ENCODE peak calls at places on chromosome 18, in nine cellular contexts. X is A549, K is K562, S is PC-3, U is GM06990, T is cardiac muscle cell, I is right cardiac atrium, V is aorta, E is body of pancreas. L is an unnamed sample.

GRCh38 chr18:62880034-62880433 is 164.7 kb downstream of the PHLPP1 start:
- DNase-seq in X (no peak), K (no peak), S (no peak), U (no peak), T (no peak), I (no peak), V (no peak), E (no peak), L (no peak)

GRCh38 chr18:13237073-13237472 is 18.5 kb downstream of the LDLRAD4 start:
- DNase-seq in X (no peak), K (no peak), S (no peak), U (no peak), T (no peak), I (no peak), V (peak; percentile 42), E (no peak), L (no peak)

GRCh38 chr18:46893360-46893759 is 23.9 kb downstream of the PIAS2 start:
- DNase-seq in X (no peak), K (no peak), S (no peak), U (no peak), T (no peak), I (no peak), V (no peak), E (no peak), L (no peak)

GRCh38 chr18:22703883-22704626 is 229.1 kb upstream of the RBBP8 start:
- DNase-seq in X (peak; percentile 60), K (peak; percentile 79), S (peak; percentile 70), U (no peak), T (peak; percentile 66), I (no peak), V (no peak), E (peak; percentile 22), L (no peak)

GRCh38 chr18:3057526-3057925 is 44.6 kb upstream of the LPIN2 start:
- DNase-seq in X (no peak), K (no peak), S (no peak), U (no peak), T (no peak), I (no peak), V (no peak), E (no peak), L (no peak)

GRCh38 chr18:8623549-8624106 is 14.4 kb downstream of the RAB12 start:
- DNase-seq in X (no peak), K (no peak), S (no peak), U (peak; percentile 43), T (no peak), I (peak; percentile 72), V (no peak), E (no peak), L (no peak)

GRCh38 chr18:46705521-46705920 is 48.5 kb upstream of the LOXHD1 start:
- DNase-seq in X (no peak), K (no peak), S (no peak), U (no peak), T (peak; percentile 49), I (no peak), V (no peak), E (no peak), L (no peak)

GRCh38 chr18:25503567-25504081 is 151.7 kb upstream of the ZNF521 start:
- DNase-seq in X (peak; percentile 27), K (no peak), S (peak; percentile 42), U (no peak), T (peak; percentile 55), I (peak; percentile 74), V (peak; percentile 75), E (peak; percentile 24), L (peak; percentile 28)

GRCh38 chr18:51051105-51051712 is 21.2 kb downstream of the SMAD4 start:
- DNase-seq in X (peak; percentile 38), K (peak; percentile 20), S (peak; percentile 46), U (no peak), T (peak; percentile 66), I (no peak), V (no peak), E (no peak), L (peak; percentile 26)

DNA sequence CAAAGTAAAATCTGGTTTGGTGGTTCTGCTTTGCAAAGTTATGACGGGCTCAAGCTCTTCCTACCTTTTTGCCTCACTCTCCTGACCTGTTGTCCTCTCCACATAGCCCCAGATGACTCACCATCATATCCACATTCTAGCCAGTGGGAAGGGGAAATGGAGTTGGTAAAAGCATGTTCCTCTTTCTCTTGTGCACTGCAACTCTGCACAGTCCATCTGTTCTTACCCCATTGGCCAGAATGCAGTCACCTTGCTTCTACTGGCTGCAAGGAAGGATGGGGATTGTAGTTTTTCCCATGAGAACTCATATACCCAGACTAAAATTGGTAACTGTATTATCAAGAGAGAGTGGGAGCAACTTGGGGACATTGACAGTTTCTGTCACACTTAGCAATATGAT is 50.4 kb upstream of the SMIM21 start:
- DNase-seq in X (no peak), K (no peak), S (peak; percentile 17), U (no peak), T (peak; percentile 14), I (no peak), V (no peak), E (no peak), L (no peak)
- H3K4me3 ChIP-seq in X (no peak overlapping the region), K (no peak overlapping the region), S (no peak overlapping the region), U (no peak overlapping the region), T (no peak overlapping the region), I (no peak overlapping the region), V (no peak overlapping the region), E (no peak overlapping the region), L (no peak overlapping the region)

DNA sequence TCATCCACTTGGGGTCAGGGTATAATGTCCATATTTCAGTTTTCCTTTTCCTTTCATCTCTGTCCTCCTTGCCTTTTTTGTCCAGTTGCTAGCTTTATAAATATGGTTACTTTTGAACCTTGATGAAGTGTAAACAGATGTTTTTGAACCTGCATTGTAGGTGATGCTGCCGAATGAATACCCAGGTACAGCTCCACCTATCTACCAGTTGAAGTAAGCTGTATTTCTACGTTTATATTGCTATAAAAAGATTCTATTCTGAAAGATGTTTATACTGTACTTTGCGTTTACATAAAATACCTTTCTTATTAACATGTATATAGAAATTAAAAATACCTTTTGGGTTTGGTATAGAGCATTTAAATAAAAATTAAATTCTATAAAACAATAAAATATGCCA is 2.2 kb downstream of the IMPACT start:
- DNase-seq in X (no peak), K (no peak), S (peak; percentile 5), U (no peak), T (no peak), I (no peak), V (no peak), E (no peak), L (no peak)
- H3K4me3 ChIP-seq in X (no peak overlapping the region), K (no peak overlapping the region), S (no peak overlapping the region), U (no peak overlapping the region), T (no peak overlapping the region), I (no peak overlapping the region), V (no peak overlapping the region), E (no peak overlapping the region), L (no peak overlapping the region)

GRCh38 chr18:37565985-37566478 is 434 bp upstream of the CELF4 start:
- DNase-seq in X (peak; percentile 12), K (no peak), S (no peak), U (no peak), T (peak; percentile 85), I (peak; percentile 77), V (peak; percentile 86), E (peak; percentile 63), L (peak; percentile 42)

GRCh38 chr18:37566479-37567060 is 972 bp upstream of the CELF4 start:
- DNase-seq in X (no peak), K (no peak), S (no peak), U (no peak), T (peak; percentile 12), I (no peak), V (no peak), E (no peak), L (no peak)

GRCh38 chr18:37567994-37568359 is 2.4 kb upstream of the CELF4 start:
- DNase-seq in X (no peak), K (no peak), S (no peak), U (no peak), T (no peak), I (no peak), V (no peak), E (no peak), L (no peak)

GRCh38 chr18:37568671-37569070 is 3.1 kb upstream of the CELF4 start:
- DNase-seq in X (no peak), K (no peak), S (no peak), U (no peak), T (no peak), I (no peak), V (no peak), E (no peak), L (no peak)

GRCh38 chr18:37567061-37567993 is 1.7 kb upstream of the CELF4 start:
- DNase-seq in X (no peak), K (no peak), S (no peak), U (no peak), T (peak; percentile 10), I (no peak), V (no peak), E (no peak), L (no peak)
- H3K4me3 ChIP-seq in X (peak overlapping the region; percentile 41), K (no peak overlapping the region), S (no peak overlapping the region), U (no peak overlapping the region), T (peak overlapping the region; percentile 48), I (peak overlapping the region; percentile 58), V (peak overlapping the region; percentile 58), E (peak overlapping the region; percentile 65), L (peak overlapping the region; percentile 35)

GRCh38 chr18:31721596-31721995 is 37.2 kb upstream of the B4GALT6 start:
- DNase-seq in X (no peak), K (no peak), S (no peak), U (no peak), T (no peak), I (no peak), V (no peak), E (no peak), L (no peak)

GRCh38 chr18:31723639-31723997 is 37.1 kb downstream of the SLC25A52 start:
- DNase-seq in X (no peak), K (no peak), S (peak; percentile 2), U (no peak), T (no peak), I (no peak), V (no peak), E (no peak), L (no peak)

GRCh38 chr18:31722369-31722957 is 38.1 kb upstream of the B4GALT6 start:
- DNase-seq in X (peak; percentile 69), K (peak; percentile 81), S (peak; percentile 80), U (no peak), T (peak; percentile 80), I (peak; percentile 71), V (peak; percentile 86), E (peak; percentile 79), L (peak; percentile 72)

GRCh38 chr18:31720867-31721266 is 36.5 kb upstream of the B4GALT6 start:
- DNase-seq in X (no peak), K (no peak), S (no peak), U (no peak), T (no peak), I (no peak), V (no peak), E (no peak), L (no peak)

DNA sequence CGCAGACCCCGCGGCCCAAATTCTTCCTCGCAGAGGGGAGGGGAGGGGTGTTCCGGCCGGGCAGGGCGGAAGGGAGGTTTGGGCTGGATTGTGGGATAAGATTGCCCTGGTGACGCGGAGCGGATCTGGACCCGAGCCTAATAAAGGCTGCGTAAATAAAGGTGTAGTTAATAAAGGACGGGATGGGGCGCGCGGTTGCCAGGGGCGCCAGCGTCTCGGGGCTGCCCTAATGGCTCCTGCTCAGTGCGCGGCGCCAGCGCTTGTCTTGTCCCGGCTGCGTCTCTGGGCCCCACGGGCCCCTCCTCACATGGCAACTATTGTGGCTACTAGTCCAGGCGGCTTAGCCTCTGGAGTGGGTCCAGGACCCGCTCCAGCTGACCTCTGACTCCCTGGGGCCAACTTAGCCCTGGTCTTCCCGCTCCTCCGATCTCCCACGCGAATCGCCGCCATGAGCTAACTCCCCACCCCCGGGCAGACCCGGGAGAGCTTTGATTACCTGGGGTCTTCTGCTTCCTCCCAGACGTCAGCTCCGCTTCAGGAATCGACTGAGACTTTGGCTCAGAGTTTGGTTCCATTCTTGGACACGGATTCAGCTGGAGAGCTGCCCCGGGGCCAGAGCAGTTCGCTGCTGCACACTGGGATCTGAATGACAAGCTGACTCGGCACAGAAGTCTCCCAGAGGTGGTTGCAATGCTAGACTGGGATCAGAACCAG is 36.5 kb downstream of the SLC25A52 start:
- DNase-seq in X (no peak), K (no peak), S (peak; percentile 30), U (peak; percentile 9), T (no peak), I (peak; percentile 74), V (peak; percentile 79), E (peak; percentile 50), L (peak; percentile 44)
- H3K4me3 ChIP-seq in X (no peak overlapping the region), K (peak overlapping the region; percentile 12), S (peak overlapping the region; percentile 65), U (no peak overlapping the region), T (no peak overlapping the region), I (peak overlapping the region; percentile 79), V (peak overlapping the region; percentile 40), E (peak overlapping the region; percentile 24), L (peak overlapping the region; percentile 48)